ENCODE peak calls at places on chromosomes 5 and 9, in seven cellular contexts. X, C, V, P, R, N and Q are unnamed samples.

GRCh38 chr5:113003763-113004162 is 27.2 kb downstream of the DCP2 start:
- DNase-seq in X (no peak), C (no peak), V (no peak), P (no peak), R (no peak), N (no peak), Q (no peak)

GRCh38 chr5:7391215-7391614 is 4.7 kb upstream of the ADCY2 start:
- DNase-seq in X (peak; percentile 8), C (peak; percentile 29), V (no peak), P (peak; percentile 54), R (no peak), N (peak; percentile 39), Q (no peak)

GRCh38 chr5:67792891-67793290 is 422.7 kb upstream of the PIK3R1 start:
- DNase-seq in X (no peak), C (no peak), V (peak; percentile 59), P (no peak), R (no peak), N (no peak), Q (no peak)

GRCh38 chr9:35516481-35516880 is 26.6 kb downstream of the RUSC2 start:
- DNase-seq in X (no peak), C (no peak), V (no peak), P (peak; percentile 18), R (no peak), N (no peak), Q (no peak)

GRCh38 chr9:31272456-31273295 is 1111.8 kb upstream of the ACO1 start:
- DNase-seq in X (no peak), C (no peak), V (no peak), P (no peak), R (no peak), N (no peak), Q (no peak)

GRCh38 chr5:172454355-172455086 is at the start of gene SH3PXD2B:
- DNase-seq in X (peak; percentile 69), C (peak; percentile 73), V (peak; percentile 75), P (peak; percentile 91), R (peak; percentile 39), N (peak; percentile 71), Q (peak; percentile 85)

GRCh38 chr5:167413503-167413902 is 877.9 kb upstream of the WWC1 start:
- DNase-seq in X (no peak), C (no peak), V (no peak), P (no peak), R (no peak), N (no peak), Q (no peak)

GRCh38 chr5:81189875-81190467 is 43.2 kb upstream of the CKMT2 start:
- DNase-seq in X (no peak), C (no peak), V (no peak), P (no peak), R (no peak), N (no peak), Q (no peak)

GRCh38 chr9:79289856-79290255 is 281.9 kb upstream of the TLE4 start:
- DNase-seq in X (no peak), C (no peak), V (no peak), P (no peak), R (no peak), N (no peak), Q (no peak)

GRCh38 chr9:128026255-128027165 is 40.6 kb downstream of the NAIF1 start:
- DNase-seq in X (no peak), C (no peak), V (peak; percentile 47), P (no peak), R (peak; percentile 90), N (no peak), Q (no peak)

DNA sequence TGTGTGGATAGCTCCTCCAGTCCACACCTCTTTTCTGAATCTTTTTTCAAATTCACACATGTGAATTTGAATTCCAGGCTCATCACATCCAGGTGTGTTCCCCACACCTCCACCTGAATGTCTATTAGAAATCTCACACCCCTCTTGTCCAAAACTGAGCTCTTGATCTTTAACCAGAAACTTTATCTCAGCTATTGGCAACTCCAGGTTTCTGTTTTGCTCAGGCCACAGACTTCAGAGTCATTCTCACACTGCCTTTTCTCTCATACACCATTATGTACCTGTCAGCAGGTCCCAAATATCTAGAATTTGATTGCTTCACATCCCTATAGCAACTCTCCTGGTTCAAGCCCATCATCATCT is 11.6 kb downstream of the NIPSNAP3B start:
- DNase-seq in X (no peak), C (no peak), V (no peak), P (no peak), R (no peak), N (no peak), Q (no peak)
- H3K4me1 ChIP-seq in X (no peaks in the 10 kb centered on the region), C (peaks cover 3% of the 10 kb centered on the region), V (peaks cover 6% of the 10 kb centered on the region), P (no peaks in the 10 kb centered on the region), R (no peaks in the 10 kb centered on the region), N (no peaks in the 10 kb centered on the region), Q (peaks cover 4% of the 10 kb centered on the region)

DNA sequence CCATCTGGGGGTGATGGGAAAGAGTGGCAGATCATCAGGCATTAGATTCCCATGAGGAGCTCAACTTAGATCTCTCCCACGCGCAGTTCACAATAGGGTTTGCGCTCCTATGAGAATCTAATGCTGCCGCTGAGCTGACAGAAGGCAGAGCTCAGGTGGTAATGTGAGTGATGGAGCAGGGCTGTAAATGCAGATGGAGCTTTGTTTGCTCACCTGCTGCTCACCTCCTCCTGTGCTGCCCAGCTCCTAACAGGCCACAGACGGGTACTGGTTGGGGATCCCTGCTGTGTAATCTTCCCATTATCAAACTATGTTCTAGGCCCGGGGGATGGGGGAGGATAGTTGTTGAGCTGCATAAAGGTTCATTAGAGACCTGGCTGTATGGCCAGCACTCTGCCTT is 58.4 kb downstream of the UGCG start:
- DNase-seq in X (no peak), C (no peak), V (no peak), P (no peak), R (no peak), N (no peak), Q (no peak)
- H3K4me3 ChIP-seq in X (no peak overlapping the region), C (no peak overlapping the region), V (no peak overlapping the region), P (no peak overlapping the region), R (no peak overlapping the region), N (no peak overlapping the region), Q (no peak overlapping the region)

DNA sequence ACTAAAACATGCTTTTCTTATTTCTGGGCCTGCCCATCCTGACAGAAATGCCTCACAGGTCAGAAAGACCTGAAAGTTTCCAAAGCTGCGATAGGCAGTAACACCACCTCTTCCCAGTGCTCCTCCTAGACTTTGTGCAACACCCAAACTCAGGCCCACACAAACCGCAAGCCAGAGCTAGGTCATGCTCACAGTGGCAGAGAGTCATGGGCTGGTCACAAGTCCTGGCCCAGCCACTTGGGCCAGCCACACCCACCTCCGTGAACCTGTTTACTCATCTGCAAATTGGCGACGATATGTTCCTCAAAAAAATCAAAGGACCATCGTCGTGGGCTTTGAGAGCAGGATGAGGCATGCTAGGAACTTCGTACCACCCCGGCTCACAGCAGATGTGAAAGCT is 44.1 kb upstream of the SLC25A51 start:
- DNase-seq in X (no peak), C (no peak), V (no peak), P (no peak), R (no peak), N (no peak), Q (peak; percentile 88)
- H3K4me1 ChIP-seq in X (peaks cover 26% of the 10 kb centered on the region), C (peaks cover 43% of the 10 kb centered on the region), V (peaks cover 3% of the 10 kb centered on the region), P (peaks cover 12% of the 10 kb centered on the region), R (no peaks in the 10 kb centered on the region), N (no peaks in the 10 kb centered on the region), Q (peaks cover 34% of the 10 kb centered on the region)

DNA sequence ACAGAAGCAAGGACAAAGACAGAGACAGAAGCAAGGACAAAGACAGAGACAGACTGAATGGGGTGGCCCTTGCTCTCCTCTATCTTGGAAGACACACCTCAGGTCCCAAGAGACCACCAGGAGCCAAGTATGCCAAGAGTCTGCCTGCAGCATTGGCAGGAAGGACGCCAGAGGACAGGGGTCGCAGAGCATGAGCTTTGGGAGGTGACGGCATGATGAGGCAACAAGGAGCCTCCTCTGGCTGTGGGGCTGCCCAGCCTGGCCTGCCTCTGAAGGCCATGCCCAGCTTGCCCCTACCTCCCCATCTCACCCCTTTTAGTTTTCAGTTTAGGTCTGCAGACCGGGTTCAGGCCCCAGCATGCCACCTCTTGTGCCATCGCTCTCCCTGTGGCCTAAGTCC is 17.6 kb downstream of the PDGFRB start:
- DNase-seq in X (no peak), C (no peak), V (no peak), P (no peak), R (no peak), N (no peak), Q (no peak)
- H3K4me3 ChIP-seq in X (no peak overlapping the region), C (no peak overlapping the region), V (no peak overlapping the region), P (no peak overlapping the region), R (no peak overlapping the region), N (no peak overlapping the region), Q (no peak overlapping the region)

DNA sequence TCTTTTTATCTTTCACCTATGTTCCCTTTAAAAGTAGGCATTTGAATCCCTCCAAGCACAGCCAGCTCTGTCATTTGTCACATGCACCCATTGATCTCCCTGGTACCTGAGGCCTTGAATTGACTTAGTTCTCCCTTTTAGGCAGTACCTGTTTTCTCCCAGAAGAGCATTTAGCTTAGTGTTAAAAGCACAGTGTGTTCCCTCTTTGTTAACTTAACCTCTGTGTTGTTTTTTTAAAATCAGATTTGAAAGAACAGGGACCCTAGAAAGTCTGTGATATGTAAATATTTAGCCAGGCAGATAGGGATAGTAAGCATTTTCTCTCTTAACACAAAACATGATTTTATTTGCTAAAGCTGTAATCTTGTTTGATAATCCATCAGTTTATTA is 113.8 kb upstream of the SPATA31D4 start:
- DNase-seq in X (no peak), C (no peak), V (no peak), P (no peak), R (no peak), N (no peak), Q (no peak)
- H3K4me1 ChIP-seq in X (peaks cover 10% of the 10 kb centered on the region), C (peaks cover 17% of the 10 kb centered on the region), V (no peaks in the 10 kb centered on the region), P (peaks cover 23% of the 10 kb centered on the region), R (no peaks in the 10 kb centered on the region), N (no peaks in the 10 kb centered on the region), Q (no peaks in the 10 kb centered on the region)